ENCODE peak calls at places on chromosomes 7 and 10, in six cellular contexts. One of them, this sample, is unnamed.
A peak's percentile ranks its signal among the peaks of the same experiment; 100 is the strongest.

GRCh38 chr7:148503900-148504487 is 86.6 kb upstream of the C7orf33 start:
- DNase-seq in ELF-1: no peak
- DNase-seq in right lobe of liver: no peak
- DNase-seq in HFFc6: peak; percentile 44
- DNase-seq in neuronal stem cell: no peak
- DNase-seq in NCI-H1417 treated with DMSO at 0.1 percent for 48 hours: peak; percentile 22
- DNase-seq in this sample: no peak

GRCh38 chr10:117007080-117007479 is 2.1 kb upstream of the SHTN1 start:
- DNase-seq in NCI-H1417 treated with DMSO at 0.1 percent for 48 hours: no peak
- DNase-seq in HFFc6: peak; percentile 87
- DNase-seq in ELF-1: no peak
- DNase-seq in neuronal stem cell: no peak
- DNase-seq in right lobe of liver: no peak
- DNase-seq in this sample: no peak

GRCh38 chr7:29921404-29922010 is 68.1 kb downstream of the SCRN1 start:
- DNase-seq in neuronal stem cell: peak; percentile 60
- DNase-seq in right lobe of liver: no peak
- DNase-seq in ELF-1: peak; percentile 80
- DNase-seq in HFFc6: peak; percentile 54
- DNase-seq in NCI-H1417 treated with DMSO at 0.1 percent for 48 hours: peak; percentile 32
- DNase-seq in this sample: peak; percentile 61

GRCh38 chr7:148367701-148368475 is 222.7 kb upstream of the C7orf33 start:
- DNase-seq in ELF-1: peak; percentile 55
- DNase-seq in HFFc6: no peak
- DNase-seq in NCI-H1417 treated with DMSO at 0.1 percent for 48 hours: no peak
- DNase-seq in right lobe of liver: no peak
- DNase-seq in neuronal stem cell: no peak
- DNase-seq in this sample: no peak

GRCh38 chr7:149719050-149719899 is 54.1 kb downstream of the ZNF467 start:
- DNase-seq in right lobe of liver: no peak
- DNase-seq in ELF-1: peak; percentile 66
- DNase-seq in HFFc6: peak; percentile 12
- DNase-seq in NCI-H1417 treated with DMSO at 0.1 percent for 48 hours: no peak
- DNase-seq in neuronal stem cell: no peak
- DNase-seq in this sample: no peak

GRCh38 chr10:118939216-118940007 is 90.1 kb upstream of the NANOS1 start:
- DNase-seq in ELF-1: no peak
- DNase-seq in NCI-H1417 treated with DMSO at 0.1 percent for 48 hours: no peak
- DNase-seq in neuronal stem cell: no peak
- DNase-seq in right lobe of liver: no peak
- DNase-seq in HFFc6: no peak
- DNase-seq in this sample: no peak

GRCh38 chr10:58963101-58963534 is 213.3 kb upstream of the PHYHIPL start:
- DNase-seq in HFFc6: no peak
- DNase-seq in NCI-H1417 treated with DMSO at 0.1 percent for 48 hours: no peak
- DNase-seq in neuronal stem cell: peak; percentile 17
- DNase-seq in ELF-1: no peak
- DNase-seq in right lobe of liver: no peak
- DNase-seq in this sample: no peak

GRCh38 chr7:12596225-12596790 is 25.8 kb downstream of the SCIN start:
- DNase-seq in HFFc6: no peak
- DNase-seq in neuronal stem cell: no peak
- DNase-seq in right lobe of liver: no peak
- DNase-seq in NCI-H1417 treated with DMSO at 0.1 percent for 48 hours: no peak
- DNase-seq in ELF-1: no peak
- DNase-seq in this sample: no peak

GRCh38 chr7:3120513-3120912 is 76.8 kb upstream of the CARD11 start:
- DNase-seq in right lobe of liver: no peak
- DNase-seq in HFFc6: no peak
- DNase-seq in ELF-1: no peak
- DNase-seq in neuronal stem cell: no peak
- DNase-seq in NCI-H1417 treated with DMSO at 0.1 percent for 48 hours: no peak
- DNase-seq in this sample: peak; percentile 62

GRCh38 chr10:18113881-18114280 is 26.3 kb upstream of the CACNB2 start:
- DNase-seq in NCI-H1417 treated with DMSO at 0.1 percent for 48 hours: no peak
- DNase-seq in neuronal stem cell: no peak
- DNase-seq in right lobe of liver: no peak
- DNase-seq in HFFc6: no peak
- DNase-seq in ELF-1: no peak
- DNase-seq in this sample: no peak

GRCh38 chr10:83078160-83078559 is 1061.1 kb upstream of the GHITM start:
- DNase-seq in ELF-1: no peak
- DNase-seq in NCI-H1417 treated with DMSO at 0.1 percent for 48 hours: no peak
- DNase-seq in HFFc6: no peak
- DNase-seq in right lobe of liver: no peak
- DNase-seq in neuronal stem cell: no peak
- DNase-seq in this sample: no peak

GRCh38 chr10:48547981-48548380 is 56.9 kb downstream of the ARHGAP22 start:
- DNase-seq in right lobe of liver: no peak
- DNase-seq in HFFc6: no peak
- DNase-seq in neuronal stem cell: no peak
- DNase-seq in NCI-H1417 treated with DMSO at 0.1 percent for 48 hours: no peak
- DNase-seq in ELF-1: no peak
- DNase-seq in this sample: no peak

GRCh38 chr10:6607778-6608177 is 27.7 kb upstream of the PRKCQ start:
- DNase-seq in NCI-H1417 treated with DMSO at 0.1 percent for 48 hours: no peak
- DNase-seq in ELF-1: no peak
- DNase-seq in right lobe of liver: peak; percentile 51
- DNase-seq in HFFc6: no peak
- DNase-seq in neuronal stem cell: no peak
- DNase-seq in this sample: no peak

GRCh38 chr10:18684416-18684815 is 25.2 kb downstream of the ARL5B start:
- DNase-seq in HFFc6: no peak
- DNase-seq in NCI-H1417 treated with DMSO at 0.1 percent for 48 hours: no peak
- DNase-seq in neuronal stem cell: no peak
- DNase-seq in ELF-1: no peak
- DNase-seq in right lobe of liver: no peak
- DNase-seq in this sample: no peak

GRCh38 chr7:151754142-151754590 is 122.7 kb downstream of the PRKAG2 start:
- DNase-seq in HFFc6: peak; percentile 99
- DNase-seq in NCI-H1417 treated with DMSO at 0.1 percent for 48 hours: no peak
- DNase-seq in ELF-1: peak; percentile 97
- DNase-seq in right lobe of liver: peak; percentile 76
- DNase-seq in neuronal stem cell: peak; percentile 93
- DNase-seq in this sample: peak; percentile 32

GRCh38 chr7:116525298-116525912 is 569 bp downstream of the CAV1 start:
- DNase-seq in right lobe of liver: peak; percentile 62
- DNase-seq in ELF-1: peak; percentile 46
- DNase-seq in NCI-H1417 treated with DMSO at 0.1 percent for 48 hours: no peak
- DNase-seq in neuronal stem cell: no peak
- DNase-seq in HFFc6: no peak
- DNase-seq in this sample: peak; percentile 62

GRCh38 chr7:101598422-101598957 is 30.6 kb downstream of the MYL10 start:
- DNase-seq in neuronal stem cell: no peak
- DNase-seq in ELF-1: no peak
- DNase-seq in NCI-H1417 treated with DMSO at 0.1 percent for 48 hours: no peak
- DNase-seq in right lobe of liver: no peak
- DNase-seq in HFFc6: no peak
- DNase-seq in this sample: no peak

GRCh38 chr7:54839538-54840213 is 80.7 kb upstream of the SEC61G start:
- DNase-seq in neuronal stem cell: no peak
- DNase-seq in right lobe of liver: peak; percentile 84
- DNase-seq in ELF-1: peak; percentile 69
- DNase-seq in HFFc6: peak; percentile 47
- DNase-seq in NCI-H1417 treated with DMSO at 0.1 percent for 48 hours: no peak
- DNase-seq in this sample: peak; percentile 6

GRCh38 chr7:23894891-23895569 is 185.0 kb downstream of the STK31 start:
- DNase-seq in ELF-1: no peak
- DNase-seq in right lobe of liver: no peak
- DNase-seq in HFFc6: no peak
- DNase-seq in NCI-H1417 treated with DMSO at 0.1 percent for 48 hours: no peak
- DNase-seq in neuronal stem cell: no peak
- DNase-seq in this sample: no peak

GRCh38 chr7:128777156-128778123 is 1.8 kb upstream of the OPN1SW start:
- DNase-seq in HFFc6: no peak
- DNase-seq in NCI-H1417 treated with DMSO at 0.1 percent for 48 hours: no peak
- DNase-seq in right lobe of liver: no peak
- DNase-seq in neuronal stem cell: no peak
- DNase-seq in ELF-1: no peak
- DNase-seq in this sample: no peak

GRCh38 chr10:3961082-3961481 is 176.1 kb upstream of the KLF6 start:
- DNase-seq in NCI-H1417 treated with DMSO at 0.1 percent for 48 hours: no peak
- DNase-seq in HFFc6: no peak
- DNase-seq in right lobe of liver: no peak
- DNase-seq in neuronal stem cell: no peak
- DNase-seq in ELF-1: no peak
- DNase-seq in this sample: peak; percentile 63

GRCh38 chr7:36287371-36288241 is 102.1 kb upstream of the ANLN start:
- DNase-seq in ELF-1: no peak
- DNase-seq in NCI-H1417 treated with DMSO at 0.1 percent for 48 hours: no peak
- DNase-seq in HFFc6: peak; percentile 23
- DNase-seq in right lobe of liver: no peak
- DNase-seq in neuronal stem cell: no peak
- DNase-seq in this sample: peak; percentile 71

This sample was measured in activated naive CD4-positive, alpha-beta T cell treated with anti-CD3 and anti-CD28 coated beads for 36 hours.